ENCODE peak calls at places on chromosomes 1 and 21, in four cellular contexts. B is neuronal stem cell, C is IMR-90, I is H9. F is an unnamed sample.
A peak's percentile ranks its signal among the peaks of the same experiment; 100 is the strongest.

GRCh38 chr1:245604979-245605378 is 450.2 kb downstream of the KIF26B start:
- DNase-seq in I (no peak), B (no peak), C (peak; percentile 16), F (no peak)

GRCh38 chr1:147581459-147581858 is 40.2 kb downstream of the BCL9 start:
- DNase-seq in I (no peak), C (no peak), B (no peak), F (no peak)

GRCh38 chr1:221100196-221100950 is 221.1 kb downstream of the HLX start:
- DNase-seq in C (peak; percentile 86), B (no peak), I (no peak), F (no peak)

GRCh38 chr1:55868026-55868425 is 652.9 kb upstream of the USP24 start:
- DNase-seq in I (no peak), C (peak; percentile 50), B (no peak), F (no peak)

GRCh38 chr1:12157366-12158231 is 9.2 kb upstream of the TNFRSF1B start:
- DNase-seq in I (no peak), B (no peak), C (no peak), F (no peak)

GRCh38 chr1:179996099-179996498 is 41.5 kb downstream of the CEP350 start:
- DNase-seq in B (no peak), I (no peak), C (no peak), F (no peak)

GRCh38 chr1:198113302-198113701 is 43.5 kb upstream of the NEK7 start:
- DNase-seq in C (peak; percentile 76), B (no peak), I (no peak), F (no peak)

GRCh38 chr1:109927356-109927755 is 16.7 kb downstream of the CSF1 start:
- DNase-seq in I (no peak), C (no peak), B (no peak), F (no peak)

GRCh38 chr1:38138498-38139233 is 92.1 kb upstream of the POU3F1 start:
- DNase-seq in I (no peak), C (peak; percentile 97), B (no peak), F (no peak)

GRCh38 chr1:32816676-32817158 is 441 bp downstream of the YARS1 start:
- DNase-seq in B (no peak), I (no peak), C (peak; percentile 34), F (no peak)
- H4K91ac ChIP-seq in B (no peak overlapping the region), I (peak overlapping the region; percentile 10), C (peak overlapping the region; percentile 98), F (peak overlapping the region; percentile 96)

GRCh38 chr1:93976711-93977328 is 67.6 kb upstream of the GCLM start:
- DNase-seq in C (no peak), I (no peak), B (no peak), F (no peak)
- H3K18ac ChIP-seq in C (no peak overlapping the region), I (no peak overlapping the region), B (no peak overlapping the region), F (no peak overlapping the region)

GRCh38 chr1:90371106-90371813 is 345.8 kb downstream of the BARHL2 start:
- DNase-seq in B (no peak), I (no peak), C (peak; percentile 1), F (no peak)

GRCh38 chr1:90370696-90371095 is 346.4 kb downstream of the BARHL2 start:
- DNase-seq in I (no peak), B (no peak), C (no peak), F (no peak)
- H4K91ac ChIP-seq in I (no peak overlapping the region), B (no peak overlapping the region), C (no peak overlapping the region), F (no peak overlapping the region)

GRCh38 chr21:46634966-46635323 is 529 bp upstream of the PRMT2 start:
- DNase-seq in B (peak; percentile 74), I (no peak), C (peak; percentile 87), F (peak; percentile 53)
- H3K18ac ChIP-seq in B (peak overlapping the region; percentile 82), I (peak overlapping the region; percentile 85), C (peak overlapping the region; percentile 65), F (peak overlapping the region; percentile 42)

GRCh38 chr1:36384542-36385409 is 948 bp downstream of the STK40 start:
- DNase-seq in I (peak; percentile 71), C (no peak), B (no peak), F (no peak)
- H4K91ac ChIP-seq in I (no peak overlapping the region), C (peak overlapping the region; percentile 46), B (no peak overlapping the region), F (no peak overlapping the region)

GRCh38 chr1:88683848-88684481 is at the start of gene PKN2:
- DNase-seq in B (peak; percentile 99), C (peak; percentile 98), I (peak; percentile 99), F (peak; percentile 96)
- H3K18ac ChIP-seq in B (peak within 1 kb of the TSS; percentile 99), C (peak within 1 kb of the TSS; percentile 13), I (peak within 1 kb of the TSS; percentile 35), F (no peak within 1 kb of the TSS)

F was measured in H1.